ENCODE peak calls at places on chromosomes 4 and X, in four cellular contexts. P, M, C and Z are unnamed samples.

GRCh38 chrX:39381446-39381845 is 580.2 kb downstream of the MID1IP1 start:
- DNase-seq in P (no peak), M (no peak), C (no peak), Z (no peak)

GRCh38 chrX:126064901-126065541 is 101.1 kb downstream of the DCAF12L2 start:
- DNase-seq in P (no peak), M (no peak), C (no peak), Z (no peak)

GRCh38 chr4:20995591-20995990 is 295.3 kb downstream of the PACRGL start:
- DNase-seq in P (no peak), M (no peak), C (no peak), Z (no peak)

GRCh38 chr4:105145913-105146285 is 777 bp upstream of the TET2 start:
- DNase-seq in P (no peak), M (no peak), C (no peak), Z (no peak)

GRCh38 chrX:146041741-146042140 is 224.1 kb downstream of the SLITRK2 start:
- DNase-seq in P (no peak), M (no peak), C (no peak), Z (no peak)

GRCh38 chr4:5021546-5021945 is 2.3 kb upstream of the CYTL1 start:
- DNase-seq in P (no peak), M (no peak), C (no peak), Z (no peak)

GRCh38 chrX:39469126-39469525 is 628.6 kb downstream of the BCOR start:
- DNase-seq in P (no peak), M (no peak), C (no peak), Z (no peak)

GRCh38 chr4:147863808-147864472 is 132.1 kb downstream of the ARHGAP10 start:
- DNase-seq in P (no peak), M (no peak), C (no peak), Z (no peak)

GRCh38 chrX:129777218-129777768 is 2.5 kb upstream of the SASH3 start:
- DNase-seq in P (no peak), M (no peak), C (no peak), Z (peak)

GRCh38 chr4:151455212-151455611 is 46.2 kb downstream of the FHIP1A start:
- DNase-seq in P (no peak), M (no peak), C (no peak), Z (no peak)

GRCh38 chr4:36884151-36884550 is 360.4 kb upstream of the NWD2 start:
- DNase-seq in P (no peak), M (no peak), C (no peak), Z (no peak)

GRCh38 chrX:132751043-132751690 is 207.3 kb downstream of the HS6ST2 start:
- DNase-seq in P (no peak), M (no peak), C (no peak), Z (no peak)

GRCh38 chr4:94941706-94942105 is 184.0 kb downstream of the BMPR1B start:
- DNase-seq in P (no peak), M (no peak), C (no peak), Z (no peak)

GRCh38 chr4:24024597-24024996 is 134.8 kb upstream of the PPARGC1A start:
- DNase-seq in P (no peak), M (no peak), C (no peak), Z (no peak)

GRCh38 chrX:76183289-76184057 is 10.6 kb downstream of the PBDC1 start:
- DNase-seq in P (no peak), M (no peak), C (no peak), Z (peak)

GRCh38 chr4:153257966-153258365 is 53.7 kb downstream of the TRIM2 start:
- DNase-seq in P (no peak), M (peak), C (no peak), Z (no peak)

GRCh38 chr4:7157666-7158065 is 34.7 kb upstream of the SORCS2 start:
- DNase-seq in P (no peak), M (no peak), C (no peak), Z (no peak)

GRCh38 chr4:94757192-94758140 is at the start of gene BMPR1B:
- DNase-seq in P (no peak), M (peak), C (no peak), Z (no peak)

GRCh38 chr4:109801099-109801789 is 555 bp downstream of the CFI start:
- DNase-seq in P (no peak), M (no peak), C (no peak), Z (no peak)

GRCh38 chr4:74376888-74377483 is 12.0 kb downstream of the EREG start:
- DNase-seq in P (no peak), M (peak), C (no peak), Z (peak)

GRCh38 chrX:96407043-96407442 is 277.6 kb upstream of the DIAPH2 start:
- DNase-seq in P (no peak), M (no peak), C (no peak), Z (peak)

GRCh38 chr4:87117051-87117729 is 103.2 kb downstream of the KLHL8 start:
- DNase-seq in P (no peak), M (no peak), C (no peak), Z (peak)

GRCh38 chr4:7263166-7263565 is 70.8 kb downstream of the SORCS2 start:
- DNase-seq in P (no peak), M (no peak), C (no peak), Z (no peak)

GRCh38 chrX:48579259-48579658 is 5.0 kb downstream of the RBM3 start:
- DNase-seq in P (no peak), M (no peak), C (no peak), Z (no peak)

GRCh38 chr4:24489870-24490269 is 94.5 kb downstream of the DHX15 start:
- DNase-seq in P (no peak), M (no peak), C (no peak), Z (no peak)

GRCh38 chrX:9928083-9928482 is 39.1 kb upstream of the CLDN34 start:
- DNase-seq in P (no peak), M (no peak), C (peak), Z (no peak)

GRCh38 chr4:132863619-132864018 is 285.5 kb upstream of the PCDH10 start:
- DNase-seq in P (no peak), M (no peak), C (no peak), Z (no peak)

GRCh38 chr4:175419120-175419774 is 392.8 kb downstream of the GPM6A start:
- DNase-seq in P (no peak), M (no peak), C (no peak), Z (peak)

GRCh38 chr4:53592686-53593641 is 1.7 kb upstream of the LNX1 start:
- DNase-seq in P (no peak), M (no peak), C (peak), Z (no peak)

DNA sequence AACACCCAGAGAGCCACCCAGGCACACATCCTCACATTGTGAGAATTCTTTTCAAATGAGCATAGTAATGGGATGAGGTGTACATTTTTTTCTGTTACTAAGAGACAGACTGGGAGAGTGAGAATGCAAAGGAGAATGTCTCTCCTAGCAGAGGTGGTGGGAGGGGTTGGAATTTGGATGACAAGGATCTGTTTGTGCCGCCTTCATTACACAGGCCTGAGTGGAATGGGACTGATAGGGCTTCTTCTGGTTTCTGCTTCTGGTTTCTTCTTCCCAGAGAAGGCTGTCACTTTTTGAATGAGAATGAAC is 55.3 kb downstream of the C4orf51 start:
- DNase-seq in P (no peak), M (no peak), C (no peak), Z (peak)
- TF ChIP-seq TCF12 in P (no peak), M (peak), C (no peak), Z (no peak)

DNA sequence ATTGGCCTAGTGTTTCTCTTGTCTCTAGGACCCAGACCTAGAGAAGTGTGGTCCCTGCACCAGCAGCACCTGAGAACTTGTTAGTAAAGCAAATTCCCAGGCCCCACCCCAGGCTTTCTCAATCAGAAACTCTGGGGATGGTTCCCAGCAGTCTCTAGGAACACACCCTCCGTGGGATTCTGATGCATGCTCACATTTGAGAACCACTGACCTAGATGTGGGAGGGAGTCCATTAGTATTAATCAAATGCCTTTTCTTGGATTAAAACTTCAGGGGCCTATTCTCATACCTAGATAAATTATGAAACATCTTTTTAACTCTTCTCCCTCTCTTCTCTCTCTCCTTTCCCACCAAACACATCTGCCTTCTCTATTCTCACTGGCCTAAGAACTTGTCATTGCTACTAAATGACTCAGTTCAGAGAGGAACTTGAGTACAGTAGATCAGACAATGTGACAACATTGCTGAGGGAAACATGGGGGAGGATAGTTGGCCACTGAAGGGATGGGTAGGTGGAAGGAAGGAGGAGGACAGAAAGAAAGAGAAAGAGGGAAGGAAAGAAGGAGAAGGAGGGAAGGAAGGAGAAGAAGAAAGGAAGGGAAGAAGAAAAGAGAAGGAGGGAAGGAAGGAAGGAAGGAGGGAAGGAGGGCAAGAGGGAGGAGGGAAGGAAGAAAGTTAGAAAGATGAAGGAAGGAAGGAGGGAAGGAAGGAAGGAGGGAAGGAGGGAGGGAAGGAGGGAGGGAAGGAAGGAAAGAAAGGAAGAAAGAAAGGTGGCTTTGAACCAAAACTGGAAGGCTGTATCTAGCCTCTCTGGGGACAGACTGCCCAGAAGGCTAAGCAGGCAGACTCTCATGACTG is 132.7 kb upstream of the MAP3K15 start:
- DNase-seq in P (no peak), M (no peak), C (no peak), Z (no peak)
- TF ChIP-seq TCF12 in P (no peak), M (no peak), C (no peak), Z (no peak)

DNA sequence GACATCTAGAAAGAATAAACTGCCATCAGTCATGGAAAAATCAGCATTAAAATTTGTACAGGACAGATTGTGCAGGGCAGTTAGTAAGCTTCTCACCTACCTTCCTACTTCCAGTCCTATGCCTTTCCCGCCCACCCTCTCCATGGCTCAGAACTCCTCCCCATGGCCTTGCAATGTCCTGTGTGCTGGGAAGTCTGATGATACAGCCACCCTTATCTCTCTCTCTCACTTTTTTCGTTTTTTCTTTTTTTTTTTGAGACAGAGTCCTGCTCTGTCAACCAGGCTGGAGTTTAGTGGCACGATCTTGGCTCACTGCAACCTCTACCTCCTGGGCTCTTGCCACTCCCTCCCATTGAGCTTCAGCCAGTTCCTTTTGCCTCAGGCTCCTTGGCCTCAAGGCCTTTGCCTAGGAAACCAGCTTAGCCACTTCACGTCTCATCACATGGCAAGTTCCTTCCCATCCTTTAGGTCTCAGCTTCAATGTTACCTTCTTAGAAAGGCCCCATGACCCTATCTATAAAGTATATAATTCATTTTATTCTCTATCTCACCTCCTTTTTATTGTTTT is 259.7 kb downstream of the NKX6-1 start:
- DNase-seq in P (no peak), M (no peak), C (no peak), Z (no peak)
- TF ChIP-seq TCF12 in P (no peak), M (no peak), C (no peak), Z (no peak)

DNA sequence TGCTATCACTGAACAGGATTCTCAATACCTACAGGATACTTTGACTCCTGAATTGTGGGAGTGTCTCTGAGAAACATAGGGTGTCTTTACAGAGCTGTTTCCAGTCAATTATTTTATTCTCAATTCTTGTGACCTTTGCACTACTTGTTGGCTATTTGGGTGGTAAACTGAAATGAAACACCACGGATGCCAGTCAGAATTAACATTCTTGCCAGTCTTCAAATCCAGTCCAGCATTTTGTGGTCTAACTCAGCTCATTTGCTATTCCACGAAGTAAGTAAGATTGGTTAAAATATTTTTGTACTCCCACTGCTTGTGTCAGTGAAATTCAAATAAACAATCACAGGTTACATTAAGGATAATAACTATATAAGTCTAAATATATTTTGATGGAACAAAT is 197.9 kb downstream of the ANKRD50 start:
- DNase-seq in P (no peak), M (no peak), C (no peak), Z (no peak)
- TF ChIP-seq TCF12 in P (no peak), M (no peak), C (no peak), Z (no peak)